ENCODE peak calls at places on chromosome 7, in four cellular contexts. C is T-helper 2 cell, B is AG04449, M is endothelial cell. O is an unnamed sample.

GRCh38 chr7:115350764-115351163 is 428.9 kb downstream of the MDFIC start:
- DNase-seq in C (no peak), B (no peak), M (no peak), O (no peak)

GRCh38 chr7:47332213-47332612 is 249.7 kb downstream of the TNS3 start:
- DNase-seq in C (no peak), M (peak; percentile 27), B (no peak), O (no peak)

GRCh38 chr7:18580945-18581344 is 85.4 kb downstream of the HDAC9 start:
- DNase-seq in B (no peak), M (no peak), C (no peak), O (no peak)

GRCh38 chr7:82445226-82445625 is 1.6 kb upstream of the CACNA2D1 start:
- DNase-seq in B (no peak), C (no peak), M (no peak), O (no peak)

GRCh38 chr7:18535811-18536413 is 40.4 kb downstream of the HDAC9 start:
- DNase-seq in B (no peak), M (no peak), C (no peak), O (no peak)

GRCh38 chr7:68187549-68187948 is 1190.9 kb downstream of the TYW1 start:
- DNase-seq in C (no peak), M (no peak), B (no peak), O (no peak)

GRCh38 chr7:129969881-129970446 is 17.2 kb upstream of the UBE2H start:
- DNase-seq in B (no peak), C (no peak), M (peak; percentile 44), O (no peak)

GRCh38 chr7:144534655-144535395 is 131.3 kb upstream of the NOBOX start:
- DNase-seq in B (no peak), M (no peak), C (no peak), O (no peak)